ENCODE peak calls at places on chromosomes 13 and 19, in eight cellular contexts. One of them, this sample, is unnamed.
A peak's percentile ranks its signal among the peaks of the same experiment; 100 is the strongest.

GRCh38 chr13:107347641-107348369 is 779.9 kb upstream of the ARGLU1 start:
- DNase-seq in mammary epithelial cell: no peak
- DNase-seq in suprapubic skin: no peak
- DNase-seq in SJSA1: no peak
- DNase-seq in ovary: no peak
- DNase-seq in fibroblast of lung: no peak
- DNase-seq in esophagus muscularis mucosa: no peak
- DNase-seq in K562: no peak
- DNase-seq in this sample: no peak

GRCh38 chr19:52981329-52981728 is 18.6 kb upstream of the ZNF816 start:
- DNase-seq in suprapubic skin: no peak
- DNase-seq in K562: no peak
- DNase-seq in esophagus muscularis mucosa: no peak
- DNase-seq in ovary: no peak
- DNase-seq in mammary epithelial cell: no peak
- DNase-seq in fibroblast of lung: no peak
- DNase-seq in SJSA1: no peak
- DNase-seq in this sample: no peak

GRCh38 chr19:38739440-38740251 is 4.6 kb downstream of the CAPN12 start:
- DNase-seq in SJSA1: no peak
- DNase-seq in K562: no peak
- DNase-seq in mammary epithelial cell: peak; percentile 44
- DNase-seq in esophagus muscularis mucosa: no peak
- DNase-seq in suprapubic skin: no peak
- DNase-seq in ovary: no peak
- DNase-seq in fibroblast of lung: no peak
- DNase-seq in this sample: no peak

GRCh38 chr19:40756502-40757110 is 5.6 kb downstream of the SNRPA start:
- DNase-seq in suprapubic skin: no peak
- DNase-seq in mammary epithelial cell: peak; percentile 85
- DNase-seq in fibroblast of lung: no peak
- DNase-seq in SJSA1: no peak
- DNase-seq in esophagus muscularis mucosa: no peak
- DNase-seq in ovary: no peak
- DNase-seq in K562: no peak
- DNase-seq in this sample: no peak

GRCh38 chr19:12052571-12053169 is at the start of gene ZNF878:
- DNase-seq in esophagus muscularis mucosa: peak; percentile 95
- DNase-seq in ovary: peak; percentile 87
- DNase-seq in SJSA1: peak; percentile 45
- DNase-seq in mammary epithelial cell: peak; percentile 76
- DNase-seq in suprapubic skin: peak; percentile 92
- DNase-seq in K562: peak; percentile 84
- DNase-seq in fibroblast of lung: peak; percentile 86
- DNase-seq in this sample: peak; percentile 70

GRCh38 chr13:21998279-21998678 is 327.4 kb downstream of the FGF9 start:
- DNase-seq in mammary epithelial cell: no peak
- DNase-seq in ovary: no peak
- DNase-seq in esophagus muscularis mucosa: peak; percentile 66
- DNase-seq in SJSA1: no peak
- DNase-seq in suprapubic skin: no peak
- DNase-seq in K562: no peak
- DNase-seq in fibroblast of lung: no peak
- DNase-seq in this sample: no peak

GRCh38 chr13:64480648-64481047 is 2749.5 kb downstream of the PCDH9 start:
- DNase-seq in fibroblast of lung: peak; percentile 9
- DNase-seq in SJSA1: no peak
- DNase-seq in mammary epithelial cell: no peak
- DNase-seq in suprapubic skin: no peak
- DNase-seq in ovary: no peak
- DNase-seq in esophagus muscularis mucosa: no peak
- DNase-seq in K562: no peak
- DNase-seq in this sample: no peak

GRCh38 chr13:80037505-80037888 is 303.4 kb downstream of the SPRY2 start:
- DNase-seq in esophagus muscularis mucosa: no peak
- DNase-seq in K562: no peak
- DNase-seq in ovary: no peak
- DNase-seq in SJSA1: peak; percentile 94
- DNase-seq in suprapubic skin: no peak
- DNase-seq in mammary epithelial cell: peak; percentile 93
- DNase-seq in fibroblast of lung: peak; percentile 95
- DNase-seq in this sample: no peak

GRCh38 chr19:35451278-35452096 is 3.4 kb downstream of the FFAR2 start:
- DNase-seq in mammary epithelial cell: no peak
- DNase-seq in suprapubic skin: no peak
- DNase-seq in ovary: no peak
- DNase-seq in fibroblast of lung: no peak
- DNase-seq in K562: no peak
- DNase-seq in SJSA1: no peak
- DNase-seq in esophagus muscularis mucosa: no peak
- DNase-seq in this sample: no peak

GRCh38 chr19:46180701-46181385 is 32.8 kb downstream of the IGFL2 start:
- DNase-seq in K562: no peak
- DNase-seq in ovary: no peak
- DNase-seq in mammary epithelial cell: peak; percentile 89
- DNase-seq in SJSA1: peak; percentile 46
- DNase-seq in esophagus muscularis mucosa: no peak
- DNase-seq in suprapubic skin: no peak
- DNase-seq in fibroblast of lung: peak; percentile 86
- DNase-seq in this sample: no peak

GRCh38 chr19:35107541-35107939 is 8.1 kb upstream of the FXYD3 start:
- DNase-seq in esophagus muscularis mucosa: no peak
- DNase-seq in ovary: no peak
- DNase-seq in K562: peak; percentile 80
- DNase-seq in suprapubic skin: no peak
- DNase-seq in mammary epithelial cell: peak; percentile 97
- DNase-seq in fibroblast of lung: peak; percentile 49
- DNase-seq in SJSA1: peak; percentile 17
- DNase-seq in this sample: no peak

DNA sequence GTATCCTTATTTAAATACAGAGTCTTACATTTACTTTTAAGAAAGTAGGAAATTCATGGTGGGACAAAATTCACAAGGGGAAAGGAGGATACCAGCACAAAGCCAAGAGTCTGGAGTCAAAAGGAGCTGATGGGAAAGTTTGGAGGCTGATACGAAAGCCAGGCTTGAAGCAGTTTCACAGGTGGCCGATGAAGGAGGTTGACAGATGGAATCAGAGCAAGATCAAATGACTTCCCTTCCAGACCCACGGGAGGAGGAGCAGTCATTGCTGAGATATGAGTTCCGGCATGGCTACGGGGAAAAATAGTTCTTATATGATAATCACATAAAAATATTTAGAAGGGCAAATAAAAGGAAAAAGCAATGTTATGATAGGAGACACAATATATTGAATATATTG is 65.0 kb downstream of the DGKH start:
- DNase-seq in esophagus muscularis mucosa: no peak
- DNase-seq in fibroblast of lung: no peak
- DNase-seq in ovary: no peak
- DNase-seq in mammary epithelial cell: no peak
- DNase-seq in SJSA1: no peak
- DNase-seq in suprapubic skin: no peak
- DNase-seq in K562: no peak
- DNase-seq in this sample: no peak
- H3K4me1 ChIP-seq in esophagus muscularis mucosa: peaks cover 13% of the 10 kb centered on the region
- H3K4me1 ChIP-seq in fibroblast of lung: no peaks in the 10 kb centered on the region
- H3K4me1 ChIP-seq in ovary: peaks cover 2% of the 10 kb centered on the region
- H3K4me1 ChIP-seq in mammary epithelial cell: peaks cover 27% of the 10 kb centered on the region
- H3K4me1 ChIP-seq in SJSA1: peaks cover 5% of the 10 kb centered on the region
- H3K4me1 ChIP-seq in suprapubic skin: peaks cover 10% of the 10 kb centered on the region
- H3K4me1 ChIP-seq in K562: no peaks in the 10 kb centered on the region
- H3K4me1 ChIP-seq in this sample: peaks cover 4% of the 10 kb centered on the region

GRCh38 chr13:97004886-97005285 is 10.6 kb upstream of the OXGR1 start:
- DNase-seq in ovary: no peak
- DNase-seq in fibroblast of lung: no peak
- DNase-seq in esophagus muscularis mucosa: no peak
- DNase-seq in suprapubic skin: no peak
- DNase-seq in mammary epithelial cell: no peak
- DNase-seq in SJSA1: no peak
- DNase-seq in K562: no peak
- DNase-seq in this sample: no peak
- H3K27me3 ChIP-seq in ovary: no peaks in the 10 kb centered on the region
- H3K27me3 ChIP-seq in fibroblast of lung: no peaks in the 10 kb centered on the region
- H3K27me3 ChIP-seq in esophagus muscularis mucosa: no peaks in the 10 kb centered on the region
- H3K27me3 ChIP-seq in suprapubic skin: no peaks in the 10 kb centered on the region
- H3K27me3 ChIP-seq in mammary epithelial cell: no peaks in the 10 kb centered on the region
- H3K27me3 ChIP-seq in SJSA1: no peaks in the 10 kb centered on the region
- H3K27me3 ChIP-seq in K562: no peaks in the 10 kb centered on the region
- H3K27me3 ChIP-seq in this sample: no peaks in the 10 kb centered on the region

GRCh38 chr19:18419195-18419698 is at the start of gene SSBP4:
- DNase-seq in K562: peak; percentile 95
- DNase-seq in fibroblast of lung: peak; percentile 75
- DNase-seq in esophagus muscularis mucosa: no peak
- DNase-seq in mammary epithelial cell: peak; percentile 68
- DNase-seq in ovary: peak; percentile 86
- DNase-seq in SJSA1: peak; percentile 84
- DNase-seq in suprapubic skin: peak; percentile 79
- DNase-seq in this sample: no peak

GRCh38 chr19:18416778-18417249 is 2.4 kb upstream of the SSBP4 start:
- DNase-seq in esophagus muscularis mucosa: peak; percentile 96
- DNase-seq in K562: peak; percentile 90
- DNase-seq in mammary epithelial cell: no peak
- DNase-seq in suprapubic skin: peak; percentile 97
- DNase-seq in ovary: peak; percentile 92
- DNase-seq in SJSA1: peak; percentile 73
- DNase-seq in fibroblast of lung: peak; percentile 83
- DNase-seq in this sample: peak; percentile 82

GRCh38 chr19:18417250-18418033 is 1.8 kb upstream of the SSBP4 start:
- DNase-seq in SJSA1: peak; percentile 86
- DNase-seq in mammary epithelial cell: no peak
- DNase-seq in ovary: peak; percentile 85
- DNase-seq in K562: peak; percentile 90
- DNase-seq in suprapubic skin: peak; percentile 89
- DNase-seq in fibroblast of lung: peak; percentile 83
- DNase-seq in esophagus muscularis mucosa: no peak
- DNase-seq in this sample: no peak

GRCh38 chr19:18418725-18419194 is 438 bp upstream of the SSBP4 start:
- DNase-seq in ovary: no peak
- DNase-seq in fibroblast of lung: no peak
- DNase-seq in mammary epithelial cell: no peak
- DNase-seq in K562: peak; percentile 32
- DNase-seq in esophagus muscularis mucosa: no peak
- DNase-seq in SJSA1: no peak
- DNase-seq in suprapubic skin: peak; percentile 81
- DNase-seq in this sample: no peak

GRCh38 chr19:18418034-18418724 is 1.0 kb upstream of the SSBP4 start:
- DNase-seq in suprapubic skin: peak; percentile 80
- DNase-seq in ovary: no peak
- DNase-seq in K562: no peak
- DNase-seq in mammary epithelial cell: no peak
- DNase-seq in SJSA1: no peak
- DNase-seq in fibroblast of lung: no peak
- DNase-seq in esophagus muscularis mucosa: no peak
- DNase-seq in this sample: no peak
- H3K4me1 ChIP-seq in suprapubic skin: peaks cover 84% of the 10 kb centered on the region
- H3K4me1 ChIP-seq in ovary: peaks cover 24% of the 10 kb centered on the region
- H3K4me1 ChIP-seq in K562: peaks cover 93% of the 10 kb centered on the region
- H3K4me1 ChIP-seq in mammary epithelial cell: peaks cover 27% of the 10 kb centered on the region
- H3K4me1 ChIP-seq in SJSA1: peaks cover 65% of the 10 kb centered on the region
- H3K4me1 ChIP-seq in fibroblast of lung: peaks cover 43% of the 10 kb centered on the region
- H3K4me1 ChIP-seq in esophagus muscularis mucosa: peaks cover 86% of the 10 kb centered on the region
- H3K4me1 ChIP-seq in this sample: peaks cover 77% of the 10 kb centered on the region

DNA sequence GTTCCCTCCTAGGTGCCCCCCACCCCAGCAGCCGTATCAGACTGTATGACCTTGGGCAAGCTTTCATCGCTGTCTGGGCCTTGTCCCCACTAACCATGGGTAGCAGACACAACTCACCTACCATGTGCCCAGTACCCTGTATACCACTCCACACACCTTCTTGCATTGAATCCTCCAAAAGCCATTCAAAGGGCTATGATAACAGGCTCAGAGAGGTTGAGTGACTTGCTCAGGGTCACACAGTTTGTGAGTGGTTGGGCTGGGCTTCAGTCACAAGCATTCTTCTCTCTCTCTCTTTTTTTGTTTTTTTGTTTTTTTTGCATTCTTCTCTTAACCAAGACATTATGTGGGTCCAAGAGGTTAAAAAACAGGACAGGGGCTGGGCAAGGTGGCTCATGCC is 2.6 kb downstream of the RASAL3 start:
- DNase-seq in fibroblast of lung: no peak
- DNase-seq in ovary: no peak
- DNase-seq in suprapubic skin: no peak
- DNase-seq in mammary epithelial cell: no peak
- DNase-seq in K562: no peak
- DNase-seq in SJSA1: no peak
- DNase-seq in esophagus muscularis mucosa: no peak
- DNase-seq in this sample: no peak
- H3K27me3 ChIP-seq in fibroblast of lung: peaks cover 17% of the 10 kb centered on the region
- H3K27me3 ChIP-seq in ovary: no peaks in the 10 kb centered on the region
- H3K27me3 ChIP-seq in suprapubic skin: peaks cover 26% of the 10 kb centered on the region
- H3K27me3 ChIP-seq in mammary epithelial cell: peaks cover 8% of the 10 kb centered on the region
- H3K27me3 ChIP-seq in K562: peaks cover 3% of the 10 kb centered on the region
- H3K27me3 ChIP-seq in SJSA1: peaks cover 18% of the 10 kb centered on the region
- H3K27me3 ChIP-seq in esophagus muscularis mucosa: peaks cover 27% of the 10 kb centered on the region
- H3K27me3 ChIP-seq in this sample: peaks cover 2% of the 10 kb centered on the region